ENCODE peak calls at places on chromosomes 16 and 17, in nine cellular contexts. I, G, Y, C, S, D, K, L and M are unnamed samples.

GRCh38 chr16:10752843-10753523 is 9.3 kb downstream of the NUBP1 start:
- DNase-seq in I (no peak), G (no peak), Y (peak; percentile 70), C (no peak), S (no peak), D (peak; percentile 4), K (no peak), L (no peak), M (no peak)

GRCh38 chr16:24848065-24848464 is 2.3 kb downstream of the SLC5A11 start:
- DNase-seq in I (no peak), G (no peak), Y (no peak), C (no peak), S (no peak), D (no peak), K (peak; percentile 83), L (peak; percentile 69), M (no peak)

GRCh38 chr17:34991606-34992005 is 11.3 kb downstream of the LIG3 start:
- DNase-seq in I (no peak), G (no peak), Y (no peak), C (no peak), S (no peak), D (no peak), K (no peak), L (no peak), M (no peak)

GRCh38 chr17:6509295-6509771 is 47.0 kb downstream of the PITPNM3 start:
- DNase-seq in I (no peak), G (no peak), Y (no peak), C (no peak), S (peak; percentile 56), D (peak; percentile 43), K (no peak), L (peak; percentile 92), M (no peak)

GRCh38 chr16:30054959-30055553 is 10.5 kb upstream of the ALDOA start:
- DNase-seq in I (no peak), G (no peak), Y (no peak), C (peak; percentile 66), S (peak; percentile 87), D (no peak), K (no peak), L (peak; percentile 82), M (peak; percentile 31)

GRCh38 chr16:57628008-57628781 is at the start of gene ADGRG1:
- DNase-seq in I (peak; percentile 17), G (peak; percentile 69), Y (peak; percentile 90), C (peak; percentile 70), S (peak; percentile 98), D (peak; percentile 88), K (peak; percentile 89), L (peak; percentile 99), M (no peak)

GRCh38 chr17:11144358-11145233 is 96.4 kb upstream of the SHISA6 start:
- DNase-seq in I (no peak), G (peak; percentile 50), Y (peak; percentile 31), C (peak; percentile 4), S (peak; percentile 83), D (peak; percentile 7), K (peak; percentile 9), L (no peak), M (peak; percentile 7)

GRCh38 chr17:13074026-13074425 is 56.2 kb upstream of the ELAC2 start:
- DNase-seq in I (no peak), G (no peak), Y (no peak), C (no peak), S (peak; percentile 67), D (no peak), K (peak; percentile 34), L (peak; percentile 77), M (no peak)

GRCh38 chr16:66667944-66668343 is 28.6 kb downstream of the CMTM4 start:
- DNase-seq in I (no peak), G (no peak), Y (no peak), C (no peak), S (no peak), D (no peak), K (no peak), L (no peak), M (no peak)

GRCh38 chr16:86923656-86924055 is 345.3 kb downstream of the FOXL1 start:
- DNase-seq in I (no peak), G (no peak), Y (no peak), C (no peak), S (no peak), D (no peak), K (no peak), L (peak; percentile 59), M (no peak)

GRCh38 chr16:1510941-1511351 is 17.8 kb downstream of the TELO2 start:
- DNase-seq in I (no peak), G (no peak), Y (no peak), C (no peak), S (no peak), D (no peak), K (no peak), L (no peak), M (no peak)

GRCh38 chr16:67516296-67517177 is 12.1 kb upstream of the RIPOR1 start:
- DNase-seq in I (no peak), G (no peak), Y (no peak), C (no peak), S (peak; percentile 57), D (no peak), K (peak; percentile 71), L (peak; percentile 90), M (no peak)

GRCh38 chr16:79269211-79269863 is 331.2 kb downstream of the MAF start:
- DNase-seq in I (peak; percentile 38), G (no peak), Y (no peak), C (peak; percentile 77), S (no peak), D (no peak), K (no peak), L (no peak), M (no peak)

GRCh38 chr17:71500761-71501555 is 619.9 kb upstream of the SOX9 start:
- DNase-seq in I (no peak), G (no peak), Y (no peak), C (no peak), S (no peak), D (no peak), K (peak; percentile 25), L (peak; percentile 77), M (no peak)

GRCh38 chr16:30491744-30492308 is 19.3 kb downstream of the ITGAL start:
- DNase-seq in I (no peak), G (no peak), Y (no peak), C (peak; percentile 16), S (no peak), D (no peak), K (peak; percentile 67), L (peak; percentile 96), M (no peak)

GRCh38 chr17:37359682-37360188 is 16.1 kb upstream of the C17orf78 start:
- DNase-seq in I (no peak), G (peak; percentile 12), Y (no peak), C (no peak), S (no peak), D (peak; percentile 88), K (no peak), L (no peak), M (no peak)

GRCh38 chr17:51461578-51462004 is 201.2 kb downstream of the UTP18 start:
- DNase-seq in I (peak; percentile 12), G (peak; percentile 32), Y (peak; percentile 65), C (peak; percentile 61), S (peak; percentile 94), D (peak; percentile 81), K (peak; percentile 37), L (peak; percentile 93), M (peak; percentile 63)

GRCh38 chr17:30217054-30217453 is 18.4 kb downstream of the SLC6A4 start:
- DNase-seq in I (no peak), G (no peak), Y (no peak), C (no peak), S (no peak), D (no peak), K (no peak), L (no peak), M (no peak)

GRCh38 chr17:31310260-31310659 is 3.6 kb downstream of the EVI2B start:
- DNase-seq in I (no peak), G (no peak), Y (no peak), C (peak; percentile 31), S (no peak), D (no peak), K (no peak), L (no peak), M (no peak)

GRCh38 chr17:83083368-83084201 is 4.2 kb downstream of the METRNL start:
- DNase-seq in I (no peak), G (no peak), Y (no peak), C (peak; percentile 83), S (peak; percentile 97), D (no peak), K (peak; percentile 98), L (peak; percentile 100), M (no peak)

GRCh38 chr17:80443916-80444708 is 29.1 kb downstream of the ENDOV start:
- DNase-seq in I (no peak), G (no peak), Y (no peak), C (no peak), S (no peak), D (peak; percentile 89), K (no peak), L (no peak), M (no peak)

GRCh38 chr16:19203374-19203966 is 35.4 kb downstream of the SYT17 start:
- DNase-seq in I (no peak), G (no peak), Y (no peak), C (no peak), S (no peak), D (no peak), K (no peak), L (no peak), M (no peak)

GRCh38 chr16:88430524-88431446 is 22.3 kb upstream of the ZFPM1 start:
- DNase-seq in I (no peak), G (no peak), Y (peak; percentile 62), C (peak; percentile 68), S (no peak), D (no peak), K (no peak), L (no peak), M (no peak)

GRCh38 chr17:1460233-1460632 is 4.2 kb upstream of the CRK start:
- DNase-seq in I (no peak), G (no peak), Y (peak; percentile 80), C (no peak), S (no peak), D (peak; percentile 81), K (peak; percentile 11), L (peak; percentile 91), M (no peak)

GRCh38 chr16:85123891-85124635 is 11.8 kb upstream of the CIBAR2 start:
- DNase-seq in I (no peak), G (no peak), Y (peak; percentile 90), C (no peak), S (peak; percentile 88), D (peak; percentile 83), K (peak; percentile 81), L (peak; percentile 93), M (no peak)

GRCh38 chr17:73028311-73028755 is 64.2 kb downstream of the SLC39A11 start:
- DNase-seq in I (no peak), G (no peak), Y (no peak), C (no peak), S (no peak), D (no peak), K (peak; percentile 71), L (peak; percentile 87), M (no peak)

GRCh38 chr17:33521784-33522183 is 228.7 kb upstream of the ASIC2 start:
- DNase-seq in I (no peak), G (peak; percentile 25), Y (no peak), C (no peak), S (peak; percentile 84), D (no peak), K (no peak), L (no peak), M (peak; percentile 23)

GRCh38 chr17:29699283-29699682 is 76.6 kb upstream of the CORO6 start:
- DNase-seq in I (no peak), G (no peak), Y (no peak), C (no peak), S (peak; percentile 62), D (peak; percentile 7), K (no peak), L (no peak), M (no peak)

GRCh38 chr16:72568502-72568901 is 396.5 kb upstream of the PMFBP1 start:
- DNase-seq in I (no peak), G (no peak), Y (no peak), C (no peak), S (no peak), D (no peak), K (no peak), L (no peak), M (no peak)

GRCh38 chr17:18877104-18877503 is 19.2 kb downstream of the PRPSAP2 start:
- DNase-seq in I (no peak), G (no peak), Y (no peak), C (no peak), S (peak; percentile 63), D (no peak), K (peak; percentile 29), L (peak; percentile 13), M (no peak)

GRCh38 chr17:78789663-78790181 is 7.6 kb upstream of the CYTH1 start:
- DNase-seq in I (no peak), G (peak; percentile 77), Y (peak; percentile 83), C (no peak), S (peak; percentile 71), D (peak; percentile 66), K (peak; percentile 33), L (no peak), M (no peak)